ENCODE peak calls at places on chromosomes 1 and 21, in six cellular contexts. C is PC-9; G is heart right ventricle; I is colonic mucosa; A is tibial nerve; Z is CD4-positive, alpha-beta T cell. P is an unnamed sample.

GRCh38 chr1:115748396-115749130 is 20.0 kb downstream of the CASQ2 start:
- DNase-seq in C (peak; percentile 7), G (no peak), I (no peak), A (no peak), Z (no peak), P (peak; percentile 38)

GRCh38 chr21:29407571-29407970 is 108.8 kb downstream of the BACH1 start:
- DNase-seq in C (no peak), G (no peak), I (no peak), A (no peak), Z (no peak), P (no peak)

GRCh38 chr1:57549280-57549679 is 125.4 kb upstream of the DAB1 start:
- DNase-seq in C (no peak), G (no peak), I (no peak), A (no peak), Z (no peak), P (no peak)

GRCh38 chr1:208455821-208456220 is 211.6 kb upstream of the PLXNA2 start:
- DNase-seq in C (no peak), G (no peak), I (no peak), A (no peak), Z (no peak), P (no peak)

GRCh38 chr1:209854196-209854595 is 26.4 kb downstream of the UTP25 start:
- DNase-seq in C (no peak), G (no peak), I (no peak), A (no peak), Z (no peak), P (no peak)

GRCh38 chr1:6614019-6614952 is 755 bp downstream of the PHF13 start:
- DNase-seq in C (peak; percentile 53), G (peak; percentile 65), I (peak; percentile 58), A (no peak), Z (no peak), P (peak; percentile 68)

GRCh38 chr1:180116964-180117763 is 37.5 kb upstream of the QSOX1 start:
- DNase-seq in C (peak; percentile 15), G (no peak), I (no peak), A (no peak), Z (no peak), P (peak; percentile 6)

GRCh38 chr1:71236503-71236902 is 155.7 kb upstream of the ZRANB2 start:
- DNase-seq in C (no peak), G (no peak), I (no peak), A (no peak), Z (no peak), P (no peak)

GRCh38 chr1:15627343-15627988 is 10.2 kb downstream of the DDI2 start:
- DNase-seq in C (no peak), G (no peak), I (no peak), A (no peak), Z (no peak), P (no peak)

GRCh38 chr1:155207578-155208405 is at the start of gene THBS3:
- DNase-seq in C (peak; percentile 29), G (peak; percentile 52), I (peak; percentile 44), A (no peak), Z (no peak), P (no peak)

GRCh38 chr1:67853704-67854103 is 20.4 kb upstream of the GNG12 start:
- DNase-seq in C (peak; percentile 64), G (peak; percentile 59), I (peak; percentile 62), A (peak; percentile 40), Z (no peak), P (peak; percentile 70)

DNA sequence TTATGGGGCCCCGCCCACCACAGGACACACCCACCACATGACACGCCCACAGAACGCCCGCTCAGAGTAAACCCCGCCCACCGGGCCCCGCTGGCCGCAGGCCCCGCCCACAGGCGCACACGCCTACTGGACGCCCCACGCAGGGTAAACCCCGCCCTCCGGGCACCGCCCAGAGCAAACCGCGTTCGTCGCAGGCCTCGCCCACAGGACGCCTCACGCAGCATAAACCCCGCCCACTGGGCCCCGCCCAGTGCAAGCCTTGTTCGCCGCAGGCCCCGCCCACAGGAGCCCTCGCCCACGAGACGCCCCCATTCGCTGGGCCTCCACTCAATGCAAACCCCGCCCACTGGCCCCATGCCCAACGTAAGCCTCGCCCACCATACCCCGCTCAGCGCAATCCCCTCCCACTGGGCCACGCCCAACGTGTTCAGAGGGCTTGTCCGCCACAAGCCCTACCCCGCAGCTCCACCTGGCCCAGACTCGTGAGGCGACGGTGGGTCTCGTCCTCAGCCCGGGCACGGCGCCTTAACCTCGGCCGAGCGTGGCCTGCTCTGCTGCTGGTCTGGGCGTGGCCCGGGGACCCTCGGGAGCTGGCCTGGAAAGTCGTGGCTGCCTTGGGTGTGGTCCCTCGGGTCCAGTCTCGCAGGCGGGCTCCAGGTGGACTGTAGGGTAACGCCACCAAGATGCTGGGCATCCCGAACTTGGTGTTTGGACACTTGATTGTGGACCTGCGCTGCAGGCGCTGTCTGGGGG is 401 bp upstream of the TMEM52 start:
- DNase-seq in C (peak; percentile 99), G (peak; percentile 100), I (peak; percentile 100), A (peak; percentile 97), Z (peak; percentile 100), P (peak; percentile 100)
- H3K27ac ChIP-seq in C (no peak overlapping the region), G (no peak overlapping the region), I (peak overlapping the region; percentile 35), A (peak overlapping the region; percentile 69), Z (peak overlapping the region; percentile 41), P (peak overlapping the region; percentile 75)

GRCh38 chr1:204648576-204648975 is 37.0 kb downstream of the LRRN2 start:
- DNase-seq in C (no peak), G (no peak), I (no peak), A (no peak), Z (no peak), P (no peak)

GRCh38 chr1:204650911-204651570 is 34.5 kb downstream of the LRRN2 start:
- DNase-seq in C (no peak), G (no peak), I (peak; percentile 29), A (no peak), Z (no peak), P (no peak)

GRCh38 chr1:204651843-204652421 is 33.6 kb downstream of the LRRN2 start:
- DNase-seq in C (no peak), G (no peak), I (peak; percentile 21), A (no peak), Z (no peak), P (no peak)

GRCh38 chr1:204647805-204648153 is 37.8 kb downstream of the LRRN2 start:
- DNase-seq in C (no peak), G (no peak), I (no peak), A (no peak), Z (no peak), P (no peak)

DNA sequence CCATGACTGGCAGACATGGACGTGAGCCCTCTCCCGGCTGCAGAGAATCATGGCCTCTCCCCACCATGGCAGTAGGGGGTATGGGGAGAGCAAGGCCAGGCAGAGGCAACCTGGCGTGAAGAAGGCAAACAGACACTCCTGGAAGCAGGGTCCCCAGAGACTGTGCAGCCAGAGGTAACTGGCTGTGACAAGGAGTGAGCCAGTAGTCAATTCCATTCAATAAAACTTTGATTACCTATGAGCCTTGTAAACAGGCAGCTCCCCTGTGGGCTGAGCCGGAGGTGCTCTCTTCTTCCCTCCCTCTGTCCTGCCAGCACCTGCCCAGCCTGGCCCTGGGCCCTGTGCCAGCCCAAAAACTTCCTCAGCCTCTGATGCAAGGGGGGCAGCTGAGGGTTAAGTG is 35.8 kb downstream of the LRRN2 start:
- DNase-seq in C (no peak), G (no peak), I (peak; percentile 65), A (no peak), Z (no peak), P (no peak)
- H3K27ac ChIP-seq in C (no peak overlapping the region), G (no peak overlapping the region), I (peak overlapping the region; percentile 47), A (no peak overlapping the region), Z (no peak overlapping the region), P (no peak overlapping the region)

DNA sequence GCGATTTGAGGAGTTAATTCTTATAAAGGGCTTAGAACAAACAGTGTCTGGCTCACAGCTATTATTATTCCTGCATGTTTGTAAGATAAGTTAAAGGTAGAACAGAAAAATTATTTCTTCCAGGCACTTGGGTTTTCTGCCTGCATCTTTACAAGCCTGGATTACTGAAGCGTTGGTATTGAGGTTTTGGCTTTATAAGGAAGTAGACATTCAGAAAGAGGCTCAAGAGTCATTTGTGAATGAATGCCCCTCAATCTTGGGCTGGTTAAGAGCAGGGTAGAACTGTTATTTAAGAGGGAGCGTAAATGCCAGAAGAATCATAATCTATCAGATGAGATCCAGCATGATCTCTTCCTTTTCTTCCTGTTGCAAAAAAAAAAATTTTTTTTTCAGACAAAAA is 77.3 kb upstream of the ARID1A start:
- DNase-seq in C (no peak), G (no peak), I (no peak), A (no peak), Z (no peak), P (no peak)
- H3K27ac ChIP-seq in C (peak overlapping the region; percentile 23), G (no peak overlapping the region), I (no peak overlapping the region), A (peak overlapping the region; percentile 94), Z (no peak overlapping the region), P (no peak overlapping the region)

GRCh38 chr21:43331962-43332458 is 94.9 kb downstream of the SIK1 start:
- DNase-seq in C (peak; percentile 45), G (peak; percentile 22), I (no peak), A (peak; percentile 58), Z (no peak), P (no peak)

GRCh38 chr21:43330306-43330881 is 96.5 kb downstream of the SIK1 start:
- DNase-seq in C (no peak), G (no peak), I (no peak), A (no peak), Z (no peak), P (no peak)

GRCh38 chr21:43332872-43333300 is 94.0 kb downstream of the SIK1 start:
- DNase-seq in C (no peak), G (no peak), I (no peak), A (no peak), Z (no peak), P (no peak)

GRCh38 chr21:43332461-43332860 is 94.5 kb downstream of the SIK1 start:
- DNase-seq in C (no peak), G (no peak), I (no peak), A (no peak), Z (no peak), P (no peak)

DNA sequence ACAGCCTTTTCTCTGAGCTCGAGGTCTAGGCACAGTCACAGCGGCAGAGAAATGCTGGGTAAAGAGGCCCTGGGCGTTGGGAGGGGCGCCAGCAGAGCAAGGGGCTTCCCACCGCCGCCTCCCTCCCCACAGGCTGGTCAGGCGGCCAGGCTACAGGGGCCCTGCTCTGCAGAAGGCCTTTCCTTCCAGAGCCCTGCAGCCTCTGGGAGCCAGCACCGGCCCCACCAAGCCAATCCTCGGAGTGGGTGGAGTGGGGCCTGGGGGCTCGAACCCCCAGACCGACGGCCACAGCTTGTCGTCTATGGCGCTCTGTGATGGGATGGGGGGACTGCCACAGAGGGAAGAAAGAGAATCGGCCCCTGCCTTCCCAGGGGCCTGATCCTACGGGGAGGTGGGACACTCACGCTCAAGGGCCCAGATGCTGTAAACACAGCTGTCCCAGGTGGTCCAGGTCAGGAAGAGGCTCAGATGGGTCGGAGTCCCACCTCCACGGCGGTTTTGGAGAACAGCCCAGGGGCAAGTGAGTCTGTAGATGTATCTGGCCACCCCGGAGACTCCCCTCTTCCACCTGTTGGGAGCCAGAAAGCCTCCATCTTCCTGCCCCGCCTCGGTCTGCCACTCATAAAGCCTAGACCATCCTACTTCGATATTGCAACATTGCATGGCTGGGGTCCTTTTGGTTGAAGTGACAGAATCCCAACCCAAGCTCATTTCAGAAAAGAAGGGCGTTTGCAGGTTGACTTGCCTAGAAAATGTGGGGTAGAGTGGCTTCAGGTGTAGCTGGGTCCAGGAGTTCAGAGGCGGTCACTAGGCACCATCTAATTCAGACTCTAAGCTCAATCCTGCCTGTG is 95.6 kb downstream of the SIK1 start:
- DNase-seq in C (no peak), G (no peak), I (no peak), A (no peak), Z (no peak), P (no peak)
- H3K27ac ChIP-seq in C (no peak overlapping the region), G (no peak overlapping the region), I (no peak overlapping the region), A (no peak overlapping the region), Z (no peak overlapping the region), P (peak overlapping the region; percentile 97)

GRCh38 chr1:63122051-63122450 is 200.3 kb upstream of the FOXD3 start:
- DNase-seq in C (no peak), G (no peak), I (no peak), A (no peak), Z (no peak), P (no peak)
- H3K27ac ChIP-seq in C (no peak overlapping the region), G (no peak overlapping the region), I (no peak overlapping the region), A (no peak overlapping the region), Z (no peak overlapping the region), P (no peak overlapping the region)

GRCh38 chr1:167721617-167722151 is at the start of gene MPZL1:
- DNase-seq in C (peak; percentile 94), G (peak; percentile 96), I (peak; percentile 98), A (peak; percentile 98), Z (peak; percentile 82), P (peak; percentile 99)
- H3K27ac ChIP-seq in C (peak within 1 kb of the TSS; percentile 46), G (peak within 1 kb of the TSS; percentile 51), I (peak within 1 kb of the TSS; percentile 90), A (peak within 1 kb of the TSS; percentile 58), Z (no peak within 1 kb of the TSS), P (peak within 1 kb of the TSS; percentile 83)

P was measured in RWPE1.